ENCODE peak calls at places on chromosome 21, in seven cellular contexts. S, I, F, T, L, B and Q are unnamed samples.

GRCh38 chr21:41851090-41851790 is 27.9 kb downstream of the PRDM15 start:
- DNase-seq in S (no peak), I (no peak), F (no peak), T (no peak), L (no peak), B (no peak), Q (no peak)

GRCh38 chr21:45100866-45101265 is 26.5 kb downstream of the ADARB1 start:
- DNase-seq in S (no peak), I (no peak), F (no peak), T (no peak), L (no peak), B (no peak), Q (no peak)

GRCh38 chr21:37862536-37862935 is 53.7 kb downstream of the KCNJ6 start:
- DNase-seq in S (peak; percentile 32), I (no peak), F (no peak), T (no peak), L (no peak), B (peak; percentile 19), Q (no peak)

GRCh38 chr21:38847556-38847955 is 41.8 kb downstream of the ETS2 start:
- DNase-seq in S (peak; percentile 40), I (no peak), F (no peak), T (no peak), L (no peak), B (no peak), Q (no peak)

GRCh38 chr21:45075606-45076244 is 1.3 kb downstream of the ADARB1 start:
- DNase-seq in S (peak; percentile 13), I (no peak), F (no peak), T (no peak), L (no peak), B (no peak), Q (no peak)

GRCh38 chr21:44881586-44881939 is 8.1 kb upstream of the PTTG1IP start:
- DNase-seq in S (no peak), I (no peak), F (no peak), T (no peak), L (no peak), B (no peak), Q (no peak)

GRCh38 chr21:34552324-34553198 is 40.6 kb upstream of the KCNE1 start:
- DNase-seq in S (peak; percentile 37), I (no peak), F (no peak), T (no peak), L (no peak), B (no peak), Q (no peak)

GRCh38 chr21:32403201-32403701 is 9.3 kb upstream of the EVA1C start:
- DNase-seq in S (peak; percentile 69), I (peak; percentile 34), F (peak; percentile 45), T (peak; percentile 45), L (peak; percentile 21), B (no peak), Q (peak; percentile 56)

GRCh38 chr21:46211376-46211775 is 17.2 kb downstream of the LSS start:
- DNase-seq in S (no peak), I (no peak), F (no peak), T (no peak), L (no peak), B (no peak), Q (no peak)

GRCh38 chr21:31887596-31887920 is 14.7 kb downstream of the HUNK start:
- DNase-seq in S (no peak), I (no peak), F (no peak), T (no peak), L (no peak), B (no peak), Q (no peak)

GRCh38 chr21:45533731-45534571 is 8.3 kb downstream of the SLC19A1 start:
- DNase-seq in S (no peak), I (no peak), F (no peak), T (no peak), L (no peak), B (no peak), Q (no peak)

GRCh38 chr21:45469273-45470086 is 64.5 kb downstream of the COL18A1 start:
- DNase-seq in S (no peak), I (no peak), F (no peak), T (no peak), L (no peak), B (no peak), Q (no peak)

GRCh38 chr21:15065381-15066230 is 806 bp upstream of the NRIP1 start:
- DNase-seq in S (peak; percentile 83), I (peak; percentile 73), F (peak; percentile 54), T (peak; percentile 68), L (peak; percentile 52), B (no peak), Q (peak; percentile 63)

GRCh38 chr21:42614391-42614790 is 39.0 kb upstream of the PDE9A start:
- DNase-seq in S (no peak), I (peak; percentile 42), F (peak; percentile 23), T (peak; percentile 52), L (peak; percentile 42), B (no peak), Q (peak; percentile 49)

GRCh38 chr21:46216132-46216747 is 12.3 kb downstream of the LSS start:
- DNase-seq in S (no peak), I (no peak), F (no peak), T (no peak), L (no peak), B (no peak), Q (no peak)

GRCh38 chr21:38679531-38679930 is 126.2 kb upstream of the ETS2 start:
- DNase-seq in S (peak; percentile 72), I (no peak), F (no peak), T (no peak), L (no peak), B (peak; percentile 34), Q (no peak)

GRCh38 chr21:38913120-38913975 is 107.6 kb downstream of the ETS2 start:
- DNase-seq in S (peak; percentile 74), I (no peak), F (no peak), T (peak; percentile 3), L (no peak), B (no peak), Q (no peak)

GRCh38 chr21:25103500-25104207 is 503.6 kb downstream of the MRPL39 start:
- DNase-seq in S (peak; percentile 81), I (no peak), F (no peak), T (no peak), L (no peak), B (no peak), Q (no peak)

GRCh38 chr21:39529026-39529425 is 77.3 kb downstream of the SH3BGR start:
- DNase-seq in S (no peak), I (no peak), F (no peak), T (no peak), L (no peak), B (no peak), Q (no peak)

GRCh38 chr21:42003051-42003461 is 7.1 kb downstream of the ZBTB21 start:
- DNase-seq in S (no peak), I (peak; percentile 33), F (no peak), T (no peak), L (no peak), B (no peak), Q (no peak)

GRCh38 chr21:17819878-17820232 is 699 bp upstream of the C21orf91 start:
- DNase-seq in S (no peak), I (no peak), F (no peak), T (no peak), L (no peak), B (peak; percentile 46), Q (no peak)

GRCh38 chr21:38987551-38988210 is 182.0 kb downstream of the ETS2 start:
- DNase-seq in S (no peak), I (no peak), F (no peak), T (no peak), L (no peak), B (no peak), Q (no peak)

GRCh38 chr21:45340515-45340914 is 52.8 kb upstream of the POFUT2 start:
- DNase-seq in S (no peak), I (no peak), F (no peak), T (no peak), L (no peak), B (no peak), Q (no peak)

GRCh38 chr21:41857771-41858300 is 21.3 kb downstream of the PRDM15 start:
- DNase-seq in S (no peak), I (no peak), F (no peak), T (no peak), L (no peak), B (no peak), Q (no peak)

GRCh38 chr21:46613391-46613790 is 8.5 kb upstream of the S100B start:
- DNase-seq in S (no peak), I (no peak), F (no peak), T (no peak), L (no peak), B (no peak), Q (no peak)

GRCh38 chr21:16455978-16456377 is 726.2 kb downstream of the USP25 start:
- DNase-seq in S (peak; percentile 62), I (no peak), F (no peak), T (no peak), L (no peak), B (no peak), Q (no peak)

GRCh38 chr21:42414066-42414465 is 10.4 kb downstream of the UBASH3A start:
- DNase-seq in S (no peak), I (no peak), F (no peak), T (no peak), L (no peak), B (no peak), Q (no peak)

GRCh38 chr21:35052786-35053185 is 3.7 kb upstream of the RUNX1 start:
- DNase-seq in S (no peak), I (no peak), F (no peak), T (no peak), L (no peak), B (no peak), Q (no peak)

GRCh38 chr21:45030637-45031218 is 43.7 kb upstream of the ADARB1 start:
- DNase-seq in S (no peak), I (no peak), F (no peak), T (no peak), L (no peak), B (no peak), Q (no peak)

GRCh38 chr21:28550057-28550825 is 442.4 kb downstream of the LTN1 start:
- DNase-seq in S (no peak), I (no peak), F (no peak), T (no peak), L (no peak), B (no peak), Q (no peak)

GRCh38 chr21:22314963-22315362 is 1316.8 kb downstream of the NCAM2 start:
- DNase-seq in S (no peak), I (no peak), F (no peak), T (no peak), L (no peak), B (no peak), Q (no peak)

GRCh38 chr21:45447821-45448220 is 42.9 kb downstream of the COL18A1 start:
- DNase-seq in S (no peak), I (no peak), F (no peak), T (no peak), L (no peak), B (no peak), Q (no peak)

GRCh38 chr21:34004013-34004938 is 69.1 kb upstream of the MRPS6 start:
- DNase-seq in S (peak; percentile 16), I (no peak), F (no peak), T (no peak), L (no peak), B (no peak), Q (no peak)

GRCh38 chr21:45002381-45003204 is 62.8 kb downstream of the SLX9 start:
- DNase-seq in S (no peak), I (no peak), F (no peak), T (no peak), L (no peak), B (no peak), Q (no peak)

GRCh38 chr21:25513810-25514209 is 93.5 kb downstream of the MRPL39 start:
- DNase-seq in S (no peak), I (no peak), F (no peak), T (no peak), L (no peak), B (no peak), Q (no peak)

GRCh38 chr21:41360072-41360821 is 1.6 kb upstream of the MX2 start:
- DNase-seq in S (no peak), I (no peak), F (no peak), T (no peak), L (no peak), B (no peak), Q (peak; percentile 47)

GRCh38 chr21:35291963-35292627 is 243.0 kb upstream of the RUNX1 start:
- DNase-seq in S (peak; percentile 28), I (no peak), F (no peak), T (no peak), L (no peak), B (no peak), Q (no peak)

GRCh38 chr21:45699251-45699942 is 55.9 kb downstream of the PCBP3 start:
- DNase-seq in S (no peak), I (no peak), F (no peak), T (no peak), L (no peak), B (no peak), Q (no peak)